ENCODE peak calls at places on chromosomes 4 and X, in ten cellular contexts. G is adrenal gland, B is psoas muscle, A is H7, F is heart right ventricle, U is lower lobe of right lung, V is fibroblast of lung, D is IMR-90, X is upper lobe of left lung, M is HepG2. T is an unnamed sample. For H3K36me3, the result is how much of the 10 kb centered on the place peaks cover.

GRCh38 chr4:117447925-117448324 is 362.5 kb upstream of the TRAM1L1 start:
- DNase-seq in G (no peak), B (no peak), A (no peak), F (no peak), U (no peak), V (no peak), D (no peak), X (no peak), M (peak), T (no peak)

GRCh38 chrX:153685751-153686676 is 1.7 kb upstream of the SLC6A8 start:
- DNase-seq in G (peak), B (peak), A (no peak), F (no peak), U (no peak), V (no peak), D (no peak), X (no peak), M (no peak), T (no peak)

GRCh38 chr4:38870098-38870850 is 2.7 kb downstream of the FAM114A1 start:
- DNase-seq in G (peak), B (no peak), A (no peak), F (no peak), U (no peak), V (peak), D (peak), X (no peak), M (no peak), T (no peak)

GRCh38 chr4:101599620-101600019 is 190.9 kb upstream of the BANK1 start:
- DNase-seq in G (no peak), B (no peak), A (no peak), F (no peak), U (no peak), V (peak), D (peak), X (no peak), M (no peak), T (no peak)

GRCh38 chr4:153064571-153064970 is 128.4 kb downstream of the FHDC1 start:
- DNase-seq in G (no peak), B (no peak), A (peak), F (no peak), U (no peak), V (no peak), D (no peak), X (no peak), M (no peak), T (no peak)

GRCh38 chr4:77443941-77444340 is 161.7 kb upstream of the CXCL13 start:
- DNase-seq in G (no peak), B (no peak), A (no peak), F (no peak), U (no peak), V (peak), D (peak), X (no peak), M (no peak), T (no peak)

GRCh38 chr4:92035666-92036065 is 268.1 kb upstream of the GRID2 start:
- DNase-seq in G (no peak), B (no peak), A (no peak), F (no peak), U (no peak), V (peak), D (peak), X (no peak), M (no peak), T (no peak)

GRCh38 chrX:79369871-79370270 is 2.7 kb upstream of the ITM2A start:
- DNase-seq in G (no peak), B (no peak), A (no peak), F (no peak), U (no peak), V (no peak), D (no peak), X (no peak), M (no peak), T (no peak)

GRCh38 chr4:54185380-54185779 is 43.7 kb upstream of the PDGFRA start:
- DNase-seq in G (no peak), B (no peak), A (no peak), F (no peak), U (no peak), V (no peak), D (no peak), X (no peak), M (no peak), T (no peak)

GRCh38 chr4:26281876-26282275 is 38.9 kb upstream of the RBPJ start:
- DNase-seq in G (no peak), B (no peak), A (no peak), F (no peak), U (no peak), V (peak), D (peak), X (no peak), M (no peak), T (no peak)

GRCh38 chrX:117636826-117637225 is 479.8 kb downstream of the KLHL13 start:
- DNase-seq in G (no peak), B (no peak), A (no peak), F (no peak), U (no peak), V (no peak), D (no peak), X (no peak), M (no peak), T (no peak)

GRCh38 chrX:12367254-12367653 is 229.0 kb downstream of the FRMPD4 start:
- DNase-seq in G (no peak), B (no peak), A (no peak), F (no peak), U (no peak), V (no peak), D (no peak), X (no peak), M (no peak), T (no peak)

GRCh38 chrX:5306654-5307121 is 922.0 kb downstream of the NLGN4X start:
- DNase-seq in G (no peak), B (no peak), A (no peak), F (no peak), U (no peak), V (no peak), D (no peak), X (no peak), M (no peak), T (no peak)

GRCh38 chrX:87528487-87528886 is 10.9 kb downstream of the KLHL4 start:
- DNase-seq in G (no peak), B (no peak), A (no peak), F (no peak), U (no peak), V (no peak), D (no peak), X (no peak), M (no peak), T (no peak)
- H3K36me3 ChIP-seq in G (under half), B (under half), A (under half), F (under half), U (under half), V (under half), D (under half), X (under half), M (under half), T (under half)

GRCh38 chr4:174789666-174790065 is 39.4 kb downstream of the GLRA3 start:
- DNase-seq in G (no peak), B (no peak), A (no peak), F (no peak), U (no peak), V (no peak), D (no peak), X (no peak), M (no peak), T (no peak)

DNA sequence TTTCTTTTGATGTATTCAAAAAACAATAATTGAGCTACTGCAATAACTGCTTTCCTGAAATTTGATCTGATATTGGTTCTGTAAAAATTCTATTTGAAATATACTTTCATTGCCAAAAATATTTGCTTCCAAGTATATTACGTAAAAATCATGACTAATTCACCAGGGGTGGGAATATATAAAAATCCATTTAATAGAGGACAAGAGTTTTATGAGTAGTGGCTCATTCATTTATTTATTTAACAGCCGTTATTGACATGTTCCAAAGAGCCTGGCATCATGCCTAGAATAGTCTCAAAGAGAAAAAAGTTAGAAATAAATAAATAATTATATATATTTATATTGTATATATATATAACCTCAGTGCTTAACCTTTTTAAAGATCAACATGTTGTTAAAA is 34.3 kb downstream of the GLRA3 start:
- DNase-seq in G (no peak), B (no peak), A (no peak), F (no peak), U (no peak), V (no peak), D (no peak), X (no peak), M (no peak), T (no peak)
- H3K4me3 ChIP-seq in G (no peak), B (no peak), A (no peak), F (no peak), U (no peak), V (no peak), D (no peak), X (no peak), M (no peak), T (no peak)

DNA sequence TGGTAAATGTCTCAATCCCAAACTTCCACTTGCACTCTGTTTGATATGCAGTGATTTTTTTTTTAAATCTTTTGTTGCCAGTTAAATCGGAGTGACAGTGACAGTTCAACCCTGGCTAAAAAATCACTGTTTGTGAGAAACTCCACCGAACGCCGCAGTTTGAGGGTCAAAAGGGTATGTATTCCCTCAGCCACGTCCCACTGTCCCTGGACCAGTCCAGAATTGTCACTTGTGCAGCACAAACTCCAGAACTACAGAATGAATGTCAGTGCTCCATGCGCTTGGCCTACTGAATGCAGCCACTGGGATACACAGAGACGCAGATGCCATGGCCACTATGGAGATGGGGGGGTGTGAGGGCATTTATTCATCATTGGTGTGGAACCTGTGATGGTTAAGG is 34.2 kb downstream of the CLDN22 start:
- DNase-seq in G (no peak), B (no peak), A (no peak), F (no peak), U (no peak), V (no peak), D (no peak), X (no peak), M (no peak), T (no peak)
- H3K36me3 ChIP-seq in G (under half), B (half or more), A (under half), F (half or more), U (half or more), V (under half), D (under half), X (under half), M (half or more), T (under half)

GRCh38 chr4:67885727-67886126 is 1.9 kb upstream of the TMPRSS11D start:
- DNase-seq in G (no peak), B (no peak), A (no peak), F (no peak), U (no peak), V (peak), D (peak), X (no peak), M (no peak), T (peak)
- H3K4me3 ChIP-seq in G (no peak), B (no peak), A (no peak), F (no peak), U (no peak), V (no peak), D (no peak), X (no peak), M (no peak), T (no peak)

DNA sequence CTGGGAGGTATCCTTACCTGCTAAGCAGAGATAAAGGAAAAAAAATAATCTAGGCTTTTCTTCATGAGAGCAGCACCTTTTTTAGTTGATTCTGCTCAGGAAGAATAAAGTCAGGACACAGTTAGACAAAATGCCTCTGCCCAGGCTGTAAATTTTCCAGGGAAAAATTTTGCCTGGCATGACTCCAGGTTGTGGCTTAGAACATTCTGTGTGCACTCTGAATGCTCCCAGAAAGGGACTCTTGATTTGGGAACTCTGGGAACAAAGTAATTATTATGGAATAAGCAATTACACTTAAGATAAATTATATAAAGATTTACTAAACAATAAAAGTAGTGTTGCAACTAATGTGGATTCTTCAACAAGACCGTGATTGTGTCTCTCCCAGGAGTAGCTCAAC is 826.2 kb upstream of the TENM3 start:
- DNase-seq in G (no peak), B (no peak), A (no peak), F (no peak), U (no peak), V (no peak), D (no peak), X (no peak), M (no peak), T (no peak)
- H3K36me3 ChIP-seq in G (under half), B (under half), A (under half), F (under half), U (under half), V (under half), D (under half), X (under half), M (under half), T (under half)

GRCh38 chr4:35423104-35423503 is 821.2 kb downstream of the ARAP2 start:
- DNase-seq in G (no peak), B (no peak), A (no peak), F (no peak), U (no peak), V (no peak), D (no peak), X (no peak), M (no peak), T (no peak)
- H3K4me3 ChIP-seq in G (no peak), B (no peak), A (no peak), F (no peak), U (no peak), V (no peak), D (no peak), X (no peak), M (no peak), T (no peak)

DNA sequence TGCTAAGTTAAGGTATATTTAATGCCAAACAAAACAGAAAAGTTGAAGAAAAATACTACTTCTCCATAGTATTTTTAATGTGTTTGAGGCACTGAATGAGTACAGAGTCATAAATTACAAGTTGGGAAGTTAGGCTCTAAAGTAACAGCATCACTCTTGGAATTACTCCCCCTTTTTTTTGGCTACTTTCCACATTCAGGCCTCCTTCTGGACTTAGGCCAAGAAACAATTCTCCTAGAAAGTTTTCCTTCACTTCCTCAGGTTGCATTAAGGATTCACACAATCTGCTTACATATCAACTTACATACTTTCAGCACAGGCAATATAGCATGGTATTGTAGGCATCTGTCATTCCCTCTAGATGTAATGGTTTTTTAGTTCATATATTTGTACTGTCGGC is 52.1 kb downstream of the TMEM165 start:
- DNase-seq in G (no peak), B (no peak), A (no peak), F (no peak), U (no peak), V (peak), D (peak), X (no peak), M (no peak), T (no peak)
- H3K36me3 ChIP-seq in G (under half), B (half or more), A (under half), F (under half), U (half or more), V (under half), D (under half), X (under half), M (half or more), T (under half)

GRCh38 chr4:19455196-19455595 is 796.5 kb upstream of the SLIT2 start:
- DNase-seq in G (no peak), B (no peak), A (no peak), F (no peak), U (no peak), V (no peak), D (no peak), X (no peak), M (no peak), T (no peak)
- H3K4me3 ChIP-seq in G (no peak), B (no peak), A (no peak), F (no peak), U (no peak), V (no peak), D (no peak), X (no peak), M (no peak), T (no peak)

DNA sequence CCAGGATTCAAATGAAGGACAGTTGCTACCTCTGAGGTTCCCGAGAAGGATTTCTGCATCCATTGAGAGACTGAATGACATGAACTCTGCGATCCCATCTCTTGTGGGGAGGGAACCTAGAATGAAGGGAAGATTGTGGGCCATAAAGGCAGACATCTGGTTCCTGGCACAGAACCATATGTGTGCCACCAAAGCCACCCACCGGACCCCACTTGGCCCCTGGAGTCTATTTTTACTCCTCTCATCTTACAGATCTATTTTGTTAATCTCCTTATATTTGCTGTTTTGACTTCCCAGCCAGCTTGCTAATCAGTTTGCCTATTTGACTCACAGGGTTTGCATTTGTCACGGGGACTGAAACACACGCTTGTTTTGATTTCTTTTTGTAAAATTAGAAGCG is 7.3 kb downstream of the SOD3 start:
- DNase-seq in G (no peak), B (no peak), A (no peak), F (no peak), U (no peak), V (peak), D (no peak), X (no peak), M (no peak), T (no peak)
- H3K36me3 ChIP-seq in G (under half), B (under half), A (under half), F (under half), U (under half), V (under half), D (under half), X (under half), M (under half), T (under half)

DNA sequence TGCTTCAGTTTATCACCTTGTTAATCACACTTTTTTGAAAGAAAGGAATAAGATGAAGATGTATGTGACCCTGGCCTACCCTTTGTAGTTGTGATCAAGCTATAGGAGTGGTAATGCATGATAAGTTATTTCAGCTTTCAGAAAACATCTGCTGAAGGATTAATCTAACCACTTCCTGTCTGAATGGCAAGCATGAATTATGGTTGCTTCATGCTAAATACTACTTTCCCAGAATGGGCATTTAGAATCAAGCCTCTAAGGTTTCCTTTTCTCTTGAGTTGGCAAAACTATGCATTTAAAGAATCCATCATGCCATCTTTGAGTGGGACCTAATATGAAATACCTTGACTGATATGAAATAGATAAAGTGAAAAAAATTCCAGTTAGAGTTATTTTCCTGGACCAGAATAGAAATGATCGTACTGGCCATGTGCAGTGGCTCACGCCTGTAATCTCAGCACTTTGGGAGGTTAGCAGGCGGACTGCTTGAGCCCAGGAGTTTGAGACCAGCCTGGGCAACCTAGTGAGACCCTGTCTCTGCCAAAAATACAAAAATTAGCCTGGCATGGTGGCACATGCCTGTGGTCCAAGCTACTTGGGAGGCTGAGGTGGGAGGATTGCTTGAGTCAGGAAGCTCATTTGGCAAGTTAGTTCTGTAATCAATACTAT is 59.1 kb downstream of the ANXA3 start:
- DNase-seq in G (no peak), B (no peak), A (no peak), F (no peak), U (no peak), V (peak), D (peak), X (no peak), M (no peak), T (no peak)
- H3K4me3 ChIP-seq in G (no peak), B (no peak), A (no peak), F (no peak), U (no peak), V (no peak), D (no peak), X (no peak), M (no peak), T (no peak)

T was measured in MG63.